ENCODE peak calls at places on chromosomes 16 and 17, in five cellular contexts. V, I, Q, X and Z are unnamed samples.
A peak's percentile ranks its signal among the peaks of the same experiment; 100 is the strongest.

GRCh38 chr17:49764559-49765180 is 739 bp upstream of the FAM117A start:
- DNase-seq in V (no peak), I (no peak), Q (no peak), X (no peak), Z (no peak)

GRCh38 chr17:64131606-64132270 is 1.8 kb upstream of the ERN1 start:
- DNase-seq in V (no peak), I (no peak), Q (no peak), X (no peak), Z (no peak)

GRCh38 chr17:10875411-10875810 is 37.5 kb upstream of the PIRT start:
- DNase-seq in V (peak; percentile 18), I (peak; percentile 3), Q (no peak), X (peak; percentile 26), Z (no peak)

GRCh38 chr16:6374816-6375215 is 957.8 kb upstream of the RBFOX1 start:
- DNase-seq in V (no peak), I (no peak), Q (no peak), X (no peak), Z (no peak)

GRCh38 chr16:66863707-66864106 is 16.6 kb upstream of the PDP2 start:
- DNase-seq in V (no peak), I (no peak), Q (no peak), X (no peak), Z (no peak)

GRCh38 chr17:45008191-45008590 is 40.1 kb upstream of the C1QL1 start:
- DNase-seq in V (no peak), I (no peak), Q (no peak), X (no peak), Z (no peak)

GRCh38 chr16:2036200-2036966 is 9.7 kb downstream of the NHERF2 start:
- DNase-seq in V (no peak), I (no peak), Q (no peak), X (no peak), Z (no peak)

GRCh38 chr17:64306850-64307463 is 43.9 kb upstream of the TEX2 start:
- DNase-seq in V (peak; percentile 88), I (peak; percentile 88), Q (no peak), X (peak; percentile 62), Z (peak; percentile 66)

GRCh38 chr17:4786111-4786491 is at the start of gene VMO1:
- DNase-seq in V (peak; percentile 44), I (no peak), Q (no peak), X (no peak), Z (peak; percentile 18)

GRCh38 chr17:59332890-59333377 is 1.5 kb downstream of the YPEL2 start:
- DNase-seq in V (peak; percentile 59), I (peak; percentile 54), Q (no peak), X (no peak), Z (peak; percentile 32)

GRCh38 chr17:8003594-8004181 is 1.3 kb downstream of the GUCY2D start:
- DNase-seq in V (no peak), I (no peak), Q (no peak), X (no peak), Z (no peak)

GRCh38 chr17:7914771-7915610 is 1.1 kb downstream of the RNF227 start:
- DNase-seq in V (peak; percentile 54), I (peak; percentile 70), Q (no peak), X (no peak), Z (peak; percentile 89)

GRCh38 chr17:12634789-12635414 is 30.8 kb upstream of the MYOCD start:
- DNase-seq in V (peak; percentile 9), I (peak; percentile 3), Q (no peak), X (no peak), Z (no peak)

GRCh38 chr17:76193616-76194015 is 46.7 kb downstream of the RNF157 start:
- DNase-seq in V (no peak), I (no peak), Q (no peak), X (no peak), Z (no peak)

GRCh38 chr16:87233928-87234327 is 83.3 kb downstream of the C16orf95 start:
- DNase-seq in V (peak; percentile 68), I (peak; percentile 57), Q (no peak), X (no peak), Z (no peak)

GRCh38 chr16:84414789-84415326 is 46.5 kb downstream of the ATP2C2 start:
- DNase-seq in V (no peak), I (no peak), Q (no peak), X (no peak), Z (no peak)

GRCh38 chr16:50509521-50510341 is 38.5 kb upstream of the NKD1 start:
- DNase-seq in V (peak; percentile 34), I (peak; percentile 21), Q (no peak), X (peak; percentile 33), Z (peak; percentile 37)

GRCh38 chr16:27943766-27944165 is 119.7 kb downstream of the GSG1L start:
- DNase-seq in V (no peak), I (no peak), Q (no peak), X (no peak), Z (no peak)

GRCh38 chr17:7460850-7461660 is 16.2 kb downstream of the CHRNB1 start:
- DNase-seq in V (no peak), I (no peak), Q (no peak), X (no peak), Z (no peak)

GRCh38 chr16:85989863-85990643 is 91.1 kb downstream of the IRF8 start:
- DNase-seq in V (no peak), I (no peak), Q (no peak), X (no peak), Z (no peak)

GRCh38 chr16:68005786-68006286 is 6.6 kb upstream of the DPEP2 start:
- DNase-seq in V (peak; percentile 26), I (peak; percentile 35), Q (no peak), X (no peak), Z (peak; percentile 97)

GRCh38 chr16:86823125-86823524 is 244.8 kb downstream of the FOXL1 start:
- DNase-seq in V (no peak), I (no peak), Q (no peak), X (no peak), Z (no peak)

GRCh38 chr16:81237942-81238295 is 570 bp upstream of the BCO1 start:
- DNase-seq in V (no peak), I (no peak), Q (no peak), X (no peak), Z (no peak)
- H3K4me3 ChIP-seq in V (no peak overlapping the region), I (no peak overlapping the region), Q (peak overlapping the region; percentile 11), X (peak overlapping the region; percentile 33), Z (no peak overlapping the region)

GRCh38 chr17:68759343-68760140 is 158.4 kb upstream of the FAM20A start:
- DNase-seq in V (peak; percentile 96), I (peak; percentile 96), Q (peak; percentile 71), X (peak; percentile 90), Z (peak; percentile 94)
- TF ChIP-seq CTCF in V (peak; percentile 97), I (peak; percentile 99), Q (peak; percentile 90), X (peak; percentile 73), Z (peak; percentile 99)

DNA sequence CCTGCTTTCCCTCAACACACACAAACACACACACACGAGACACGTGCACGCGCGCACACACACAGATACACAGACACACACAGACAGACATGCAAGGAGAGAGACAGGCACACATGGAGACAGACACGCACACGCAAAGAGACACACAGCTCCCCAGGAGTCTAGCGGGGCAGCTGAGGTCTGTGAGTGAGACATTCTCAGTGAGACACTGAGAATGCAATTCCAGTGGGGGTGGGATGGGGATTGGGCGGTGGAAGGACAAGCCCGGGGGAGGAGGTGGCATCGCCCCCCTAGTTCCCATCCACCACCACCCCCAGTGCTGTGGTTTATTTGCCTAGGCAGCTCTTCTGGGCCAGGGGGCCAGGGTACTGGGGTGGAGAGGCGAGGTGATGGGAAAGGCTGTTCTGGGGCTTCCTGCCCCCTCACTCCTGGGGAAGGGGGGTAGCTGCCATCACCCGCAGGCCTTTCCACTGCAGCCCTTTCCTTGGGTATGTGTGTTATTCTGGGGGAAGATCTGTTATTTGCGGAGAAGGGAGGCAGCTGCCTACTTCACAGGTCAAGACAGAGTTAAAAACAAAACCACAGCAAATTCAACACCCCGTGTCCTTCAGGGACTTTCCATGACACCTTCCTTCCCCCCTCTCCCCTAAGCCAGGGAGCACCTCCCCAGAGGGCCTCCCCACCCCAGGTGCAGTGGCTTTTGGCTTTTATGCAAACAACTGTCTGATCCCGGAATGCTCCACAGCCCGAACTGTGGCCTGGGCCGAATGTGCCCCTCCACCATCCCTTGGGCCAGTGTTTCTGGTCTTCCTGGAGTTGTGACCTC is 18.0 kb downstream of the GRB7 start:
- DNase-seq in V (no peak), I (no peak), Q (no peak), X (no peak), Z (no peak)
- H3K4me3 ChIP-seq in V (no peak overlapping the region), I (no peak overlapping the region), Q (no peak overlapping the region), X (peak overlapping the region; percentile 51), Z (no peak overlapping the region)

DNA sequence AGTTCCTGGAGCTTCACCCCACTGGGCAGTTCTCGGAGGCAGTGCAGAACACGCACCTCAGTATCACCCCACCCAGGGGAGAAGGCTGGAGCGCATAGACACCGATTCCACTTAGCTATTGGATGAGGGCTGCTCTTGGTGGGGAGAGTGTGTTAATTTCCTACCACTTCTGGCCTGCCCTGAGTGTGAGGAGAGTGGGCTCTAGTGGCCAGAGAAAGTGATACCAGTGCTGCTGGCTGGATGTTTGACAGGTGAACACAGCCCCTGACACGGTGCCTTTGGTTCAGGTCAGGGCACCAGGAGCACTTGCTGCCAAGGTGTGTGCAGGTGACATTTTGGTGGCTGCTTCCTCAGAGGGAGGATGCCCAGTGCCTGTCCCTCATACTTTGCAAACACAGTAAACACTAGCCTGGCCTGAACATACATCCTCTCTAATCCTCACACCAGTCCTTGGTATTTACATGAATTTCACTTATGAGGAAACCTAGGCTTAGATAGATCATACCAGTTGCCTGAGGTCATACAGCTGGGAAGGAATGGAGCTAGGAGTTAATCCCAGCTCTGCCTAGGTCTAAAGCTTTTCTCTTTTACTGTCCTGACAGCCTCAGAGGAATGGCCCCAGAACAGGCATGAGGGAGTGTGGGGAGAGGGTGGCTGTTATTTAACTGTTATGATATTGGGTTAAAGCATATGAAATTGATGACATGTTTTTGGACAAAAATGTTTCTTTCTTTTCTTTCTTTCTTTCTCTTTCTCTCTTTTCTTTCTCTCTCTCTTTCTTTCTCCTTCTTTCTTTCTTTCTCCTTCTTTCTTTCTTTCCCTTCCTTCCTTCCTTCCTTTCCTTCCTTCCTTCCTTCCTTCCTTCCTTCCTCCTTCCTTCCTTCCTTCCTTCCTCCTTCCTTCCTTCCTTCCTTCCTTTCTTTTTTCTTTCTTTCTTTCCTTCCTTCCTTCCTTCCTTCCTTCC is 21.0 kb upstream of the ITGAX start:
- DNase-seq in V (peak; percentile 26), I (peak; percentile 10), Q (no peak), X (no peak), Z (peak; percentile 42)
- TF ChIP-seq CTCF in V (peak; percentile 24), I (peak; percentile 16), Q (peak; percentile 38), X (peak; percentile 22), Z (peak; percentile 29)

GRCh38 chr17:18038149-18038850 is 668 bp downstream of the ATPAF2 start:
- DNase-seq in V (no peak), I (no peak), Q (no peak), X (no peak), Z (peak; percentile 53)

GRCh38 chr17:18038861-18039534 is at the start of the genes ATPAF2 and GID4:
- DNase-seq in V (peak; percentile 100), I (peak; percentile 99), Q (peak; percentile 93), X (peak; percentile 100), Z (peak; percentile 100)

GRCh38 chr17:18039535-18040286 is 503 bp downstream of the GID4 start:
- DNase-seq in V (peak; percentile 25), I (no peak), Q (no peak), X (peak; percentile 25), Z (peak; percentile 27)

GRCh38 chr17:18035704-18036103 is 3.3 kb downstream of the ATPAF2 start:
- DNase-seq in V (no peak), I (no peak), Q (no peak), X (no peak), Z (no peak)

GRCh38 chr17:18037482-18037881 is 1.5 kb downstream of the ATPAF2 start:
- DNase-seq in V (no peak), I (no peak), Q (no peak), X (no peak), Z (no peak)
- H3K4me3 ChIP-seq in V (no peak overlapping the region), I (no peak overlapping the region), Q (no peak overlapping the region), X (no peak overlapping the region), Z (no peak overlapping the region)